ENCODE peak calls at places on chromosomes 4 and X, in seven cellular contexts. P, C, B, R, J, N and O are unnamed samples.

GRCh38 chr4:63965875-63966274 is 443.4 kb downstream of the TECRL start:
- DNase-seq in P (no peak), C (no peak), B (no peak), R (no peak), J (no peak), N (no peak), O (no peak)

GRCh38 chrX:6291444-6291843 is 62.8 kb upstream of the NLGN4X start:
- DNase-seq in P (no peak), C (no peak), B (no peak), R (no peak), J (no peak), N (no peak), O (no peak)

GRCh38 chrX:153903991-153904957 is at the start of gene AVPR2:
- DNase-seq in P (no peak), C (no peak), B (no peak), R (no peak), J (no peak), N (peak; percentile 14), O (no peak)

GRCh38 chr4:186722856-186723206 is 825 bp downstream of the FAT1 start:
- DNase-seq in P (no peak), C (no peak), B (peak; percentile 38), R (peak; percentile 18), J (no peak), N (no peak), O (no peak)

GRCh38 chr4:825063-825968 is 613 bp downstream of the CPLX1 start:
- DNase-seq in P (peak; percentile 68), C (peak; percentile 13), B (peak; percentile 38), R (no peak), J (no peak), N (no peak), O (peak; percentile 71)

GRCh38 chr4:103422467-103423219 is 224.5 kb upstream of the CENPE start:
- DNase-seq in P (no peak), C (no peak), B (no peak), R (peak; percentile 25), J (no peak), N (no peak), O (no peak)

GRCh38 chr4:1333256-1333655 is 13.8 kb upstream of the UVSSA start:
- DNase-seq in P (no peak), C (no peak), B (no peak), R (no peak), J (no peak), N (no peak), O (no peak)

GRCh38 chr4:75137302-75137701 is 204.4 kb downstream of the PARM1 start:
- DNase-seq in P (no peak), C (no peak), B (no peak), R (no peak), J (no peak), N (no peak), O (no peak)

GRCh38 chr4:178296669-178297068 is 854.4 kb upstream of the AGA start:
- DNase-seq in P (no peak), C (no peak), B (no peak), R (peak; percentile 2), J (no peak), N (no peak), O (no peak)

GRCh38 chr4:6658635-6659075 is 18.2 kb downstream of the MRFAP1 start:
- DNase-seq in P (peak; percentile 54), C (peak; percentile 25), B (peak; percentile 43), R (no peak), J (no peak), N (no peak), O (no peak)

GRCh38 chrX:46447384-46447783 is 97.8 kb downstream of the ZNF674 start:
- DNase-seq in P (no peak), C (peak; percentile 32), B (peak; percentile 4), R (peak; percentile 24), J (no peak), N (no peak), O (peak; percentile 1)

GRCh38 chr4:46329118-46329976 is 60.6 kb downstream of the GABRA2 start:
- DNase-seq in P (peak; percentile 66), C (peak; percentile 77), B (peak; percentile 24), R (peak; percentile 74), J (no peak), N (peak; percentile 13), O (no peak)

GRCh38 chr4:13535708-13536361 is 8.5 kb downstream of the NKX3-2 start:
- DNase-seq in P (no peak), C (no peak), B (no peak), R (no peak), J (no peak), N (no peak), O (peak; percentile 3)

GRCh38 chr4:174038481-174038880 is 245.0 kb downstream of the FBXO8 start:
- DNase-seq in P (no peak), C (no peak), B (no peak), R (no peak), J (no peak), N (no peak), O (no peak)

GRCh38 chr4:188578657-188579056 is 439.4 kb downstream of the TRIML1 start:
- DNase-seq in P (no peak), C (no peak), B (no peak), R (no peak), J (no peak), N (no peak), O (no peak)

GRCh38 chr4:144732584-144733130 is 86.7 kb downstream of the HHIP start:
- DNase-seq in P (no peak), C (peak; percentile 11), B (no peak), R (peak; percentile 65), J (no peak), N (no peak), O (no peak)

GRCh38 chr4:77820836-77821561 is 1.8 kb upstream of the CNOT6L start:
- DNase-seq in P (peak; percentile 11), C (no peak), B (peak; percentile 61), R (no peak), J (no peak), N (peak; percentile 78), O (peak; percentile 26)

GRCh38 chrX:78102100-78102499 is 1.9 kb upstream of the PGK1 start:
- DNase-seq in P (no peak), C (no peak), B (no peak), R (no peak), J (no peak), N (peak; percentile 4), O (no peak)

GRCh38 chr4:12399781-12400180 is 971.1 kb upstream of the HS3ST1 start:
- DNase-seq in P (no peak), C (peak; percentile 17), B (no peak), R (no peak), J (no peak), N (no peak), O (no peak)

GRCh38 chr4:55393461-55394320 is 2.1 kb upstream of the TMEM165 start:
- DNase-seq in P (no peak), C (no peak), B (no peak), R (peak; percentile 90), J (no peak), N (peak; percentile 71), O (no peak)